ENCODE peak calls at places on chromosome 1, in seven cellular contexts. D is kidney glomerular epithelial cell; A is activated CD4-positive, alpha-beta T cell treated with anti-CD3 and anti-CD28 coated beads for 24 hours; N is NB4; H is endothelial cell; V is OCI-LY7; Q is type B pancreatic cell. S is an unnamed sample.

GRCh38 chr1:31708324-31708723 is 4.5 kb upstream of the COL16A1 start:
- DNase-seq in H (no peak), V (no peak), A (no peak), N (no peak), Q (no peak), D (no peak), S (no peak)

GRCh38 chr1:18948048-18948912 is 8.2 kb downstream of the IFFO2 start:
- DNase-seq in Q (no peak), H (no peak), V (no peak), D (peak), N (no peak), A (no peak), S (no peak)

GRCh38 chr1:53431725-53432306 is 27.4 kb upstream of the DMRTB1 start:
- DNase-seq in D (no peak), A (no peak), H (no peak), V (no peak), Q (no peak), N (no peak), S (no peak)

GRCh38 chr1:12188657-12189327 is 22.0 kb downstream of the TNFRSF1B start:
- DNase-seq in Q (no peak), A (no peak), N (no peak), V (no peak), D (no peak), H (no peak), S (no peak)

GRCh38 chr1:108828074-108828961 is 28.6 kb downstream of the AKNAD1 start:
- DNase-seq in V (peak), N (peak), Q (no peak), D (peak), H (peak), A (peak), S (peak)

GRCh38 chr1:42941640-42942330 is 16.9 kb downstream of the SLC2A1 start:
- DNase-seq in D (peak), Q (no peak), N (no peak), H (no peak), V (no peak), A (no peak), S (no peak)

GRCh38 chr1:213979751-213980605 is 7.8 kb upstream of the PROX1 start:
- DNase-seq in V (no peak), A (no peak), D (no peak), Q (no peak), H (no peak), N (no peak), S (no peak)

GRCh38 chr1:193211539-193211938 is 25.1 kb upstream of the B3GALT2 start:
- DNase-seq in N (no peak), H (no peak), V (no peak), A (no peak), Q (no peak), D (peak), S (no peak)

GRCh38 chr1:90387825-90388224 is 329.3 kb downstream of the BARHL2 start:
- DNase-seq in Q (no peak), V (no peak), H (no peak), D (no peak), N (no peak), A (no peak), S (no peak)

GRCh38 chr1:245856944-245857531 is 650.0 kb downstream of the SMYD3 start:
- DNase-seq in N (no peak), Q (no peak), D (no peak), V (no peak), H (no peak), A (no peak), S (no peak)

GRCh38 chr1:206952182-206952581 is 5.9 kb upstream of the PIGR start:
- DNase-seq in Q (no peak), N (peak), A (no peak), V (no peak), H (no peak), D (peak), S (no peak)

GRCh38 chr1:223133824-223134435 is 9.1 kb downstream of the TLR5 start:
- DNase-seq in H (peak), N (peak), Q (peak), A (peak), V (peak), D (peak), S (peak)

GRCh38 chr1:167612583-167612982 is 17.4 kb upstream of the RCSD1 start:
- DNase-seq in A (no peak), N (peak), Q (no peak), H (no peak), V (no peak), D (no peak), S (no peak)

GRCh38 chr1:1318131-1318652 is 6.3 kb downstream of the INTS11 start:
- DNase-seq in N (no peak), Q (no peak), H (no peak), A (no peak), D (peak), V (no peak), S (no peak)

GRCh38 chr1:160953030-160953429 is 1.6 kb downstream of the ITLN2 start:
- DNase-seq in N (no peak), V (no peak), Q (no peak), D (no peak), A (no peak), H (no peak), S (no peak)

GRCh38 chr1:117959364-117959763 is 29.8 kb downstream of the WDR3 start:
- DNase-seq in D (no peak), V (no peak), N (no peak), Q (no peak), A (no peak), H (no peak), S (no peak)

GRCh38 chr1:1004780-1005697 is 5.1 kb upstream of the HES4 start:
- DNase-seq in Q (no peak), A (no peak), N (peak), H (peak), D (peak), V (no peak), S (no peak)

GRCh38 chr1:27405074-27405473 is 12.7 kb downstream of the GPR3 start:
- DNase-seq in N (no peak), H (no peak), Q (no peak), A (no peak), D (no peak), V (no peak), S (no peak)

GRCh38 chr1:33641099-33641830 is 168.8 kb downstream of the ZSCAN20 start:
- DNase-seq in Q (no peak), H (peak), A (no peak), V (peak), D (no peak), N (peak), S (no peak)

GRCh38 chr1:210477328-210477924 is 148.7 kb downstream of the HHAT start:
- DNase-seq in Q (no peak), A (no peak), V (no peak), H (no peak), N (no peak), D (no peak), S (no peak)

S was measured in iPS DF 19.7.